ENCODE peak calls at places on chromosomes 5 and 9, in seven cellular contexts. F is PC-9, E is neuronal stem cell, T is astrocyte, Y is PC-3, C is fibroblast of lung, I is GM23248. P is an unnamed sample.

GRCh38 chr9:72297516-72297915 is 67.5 kb downstream of the ZFAND5 start:
- DNase-seq in F (no peak), E (no peak), T (no peak), Y (peak), C (no peak), I (no peak), P (peak)

GRCh38 chr5:155089649-155090048 is 76.1 kb downstream of the KIF4B start:
- DNase-seq in F (no peak), E (no peak), T (no peak), Y (no peak), C (no peak), I (peak), P (no peak)

GRCh38 chr9:4669890-4670289 is 3.6 kb upstream of the SPATA6L start:
- DNase-seq in F (no peak), E (no peak), T (no peak), Y (no peak), C (no peak), I (no peak), P (no peak)

GRCh38 chr5:147410496-147411395 is 99.1 kb downstream of the DPYSL3 start:
- DNase-seq in F (no peak), E (no peak), T (peak), Y (no peak), C (peak), I (peak), P (no peak)

GRCh38 chr5:582936-583635 is 29.1 kb upstream of the CEP72 start:
- DNase-seq in F (no peak), E (no peak), T (no peak), Y (no peak), C (no peak), I (no peak), P (no peak)

GRCh38 chr5:2852446-2852845 is 101.0 kb upstream of the IRX2 start:
- DNase-seq in F (no peak), E (no peak), T (no peak), Y (no peak), C (no peak), I (no peak), P (no peak)

GRCh38 chr9:5441043-5441442 is 3.3 kb upstream of the PLGRKT start:
- DNase-seq in F (no peak), E (no peak), T (peak), Y (peak), C (peak), I (peak), P (no peak)

GRCh38 chr5:173800340-173800739 is 87.8 kb upstream of the CPEB4 start:
- DNase-seq in F (no peak), E (no peak), T (peak), Y (no peak), C (peak), I (no peak), P (no peak)

GRCh38 chr5:103511554-103511885 is 51.1 kb downstream of the NUDT12 start:
- DNase-seq in F (no peak), E (no peak), T (peak), Y (peak), C (peak), I (peak), P (no peak)

GRCh38 chr5:131252824-131253171 is 11.1 kb upstream of the CDC42SE2 start:
- DNase-seq in F (no peak), E (no peak), T (no peak), Y (no peak), C (no peak), I (no peak), P (no peak)

GRCh38 chr5:169099801-169100734 is 200.9 kb downstream of the SLIT3 start:
- DNase-seq in F (no peak), E (no peak), T (no peak), Y (no peak), C (no peak), I (peak), P (no peak)

GRCh38 chr9:89808801-89809200 is 204.0 kb downstream of the GADD45G start:
- DNase-seq in F (no peak), E (no peak), T (peak), Y (no peak), C (peak), I (no peak), P (no peak)

GRCh38 chr9:137493163-137494103 is 34.3 kb upstream of the NSMF start:
- DNase-seq in F (no peak), E (no peak), T (no peak), Y (no peak), C (peak), I (no peak), P (no peak)

GRCh38 chr9:4197548-4197947 is 102.3 kb downstream of the GLIS3 start:
- DNase-seq in F (no peak), E (no peak), T (no peak), Y (peak), C (no peak), I (peak), P (no peak)

GRCh38 chr9:2634158-2634557 is 12.6 kb downstream of the VLDLR start:
- DNase-seq in F (no peak), E (no peak), T (no peak), Y (no peak), C (no peak), I (no peak), P (no peak)

GRCh38 chr9:130239363-130239695 is 26.2 kb upstream of the HMCN2 start:
- DNase-seq in F (no peak), E (no peak), T (no peak), Y (no peak), C (no peak), I (no peak), P (no peak)

GRCh38 chr9:130240410-130241197 is 25.0 kb upstream of the HMCN2 start:
- DNase-seq in F (peak), E (peak), T (peak), Y (peak), C (peak), I (peak), P (peak)

GRCh38 chr9:130242270-130243014 is 23.1 kb upstream of the HMCN2 start:
- DNase-seq in F (no peak), E (no peak), T (no peak), Y (no peak), C (no peak), I (no peak), P (no peak)

GRCh38 chr9:130239741-130240241 is 25.8 kb upstream of the HMCN2 start:
- DNase-seq in F (no peak), E (no peak), T (no peak), Y (no peak), C (peak), I (peak), P (no peak)

DNA sequence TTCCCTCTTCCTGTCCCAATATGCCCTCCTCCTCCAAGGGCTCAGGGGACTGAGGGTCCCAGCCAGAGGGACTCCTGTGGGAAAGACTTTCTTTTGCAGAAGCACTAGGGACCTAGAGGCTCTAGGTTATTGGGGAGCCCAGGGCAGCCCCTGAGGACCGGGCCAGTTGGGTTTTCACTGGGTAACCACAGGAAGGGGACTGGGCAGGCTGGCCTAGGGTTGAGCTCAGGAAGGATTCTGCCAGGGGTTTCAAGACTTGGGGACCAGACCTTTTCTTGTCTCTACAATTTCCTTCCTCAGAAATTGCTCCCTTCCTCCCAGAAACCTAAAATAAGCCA is 24.4 kb upstream of the HMCN2 start:
- DNase-seq in F (no peak), E (no peak), T (no peak), Y (no peak), C (no peak), I (no peak), P (no peak)
- H2AFZ ChIP-seq in F (no peak), E (peak), T (no peak), Y (no peak), C (no peak), I (no peak), P (no peak)

GRCh38 chr9:110189559-110190311 is 18.2 kb downstream of the C9orf152 start:
- DNase-seq in F (no peak), E (no peak), T (no peak), Y (no peak), C (no peak), I (no peak), P (no peak)
- H3K27ac ChIP-seq in F (no peak), E (no peak), T (no peak), Y (no peak), C (no peak), I (no peak), P (no peak)

DNA sequence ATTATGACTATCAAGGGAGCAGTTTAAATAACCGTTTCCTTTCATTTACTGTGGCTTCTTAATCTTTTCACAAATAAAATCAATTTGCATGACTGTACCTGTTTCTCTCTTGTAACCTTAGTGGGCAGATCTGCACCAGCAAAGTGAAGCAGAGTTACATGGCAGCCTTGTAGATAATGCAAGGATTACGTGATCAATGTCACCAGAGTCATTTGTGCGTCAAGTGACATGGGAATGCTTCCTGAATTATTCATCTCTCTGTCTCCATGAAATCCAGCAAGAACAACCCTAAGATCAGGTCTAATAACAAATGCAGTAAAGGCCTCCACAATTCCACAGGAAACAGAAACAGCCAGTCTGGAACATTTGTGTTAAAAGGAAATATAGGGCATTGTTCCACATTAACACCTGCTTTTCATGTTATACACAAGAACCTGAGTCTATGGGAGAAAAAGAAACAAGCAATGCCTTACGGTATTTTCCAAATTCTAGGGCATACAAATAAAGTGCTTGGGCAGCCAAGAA is 7.8 kb downstream of the GZMA start:
- DNase-seq in F (no peak), E (no peak), T (no peak), Y (no peak), C (no peak), I (no peak), P (no peak)
- H2AFZ ChIP-seq in F (no peak), E (no peak), T (no peak), Y (no peak), C (no peak), I (no peak), P (no peak)

GRCh38 chr9:6793203-6793602 is 35.4 kb downstream of the KDM4C start:
- DNase-seq in F (no peak), E (no peak), T (no peak), Y (no peak), C (no peak), I (no peak), P (no peak)
- H3K27ac ChIP-seq in F (no peak), E (no peak), T (no peak), Y (no peak), C (no peak), I (no peak), P (no peak)

DNA sequence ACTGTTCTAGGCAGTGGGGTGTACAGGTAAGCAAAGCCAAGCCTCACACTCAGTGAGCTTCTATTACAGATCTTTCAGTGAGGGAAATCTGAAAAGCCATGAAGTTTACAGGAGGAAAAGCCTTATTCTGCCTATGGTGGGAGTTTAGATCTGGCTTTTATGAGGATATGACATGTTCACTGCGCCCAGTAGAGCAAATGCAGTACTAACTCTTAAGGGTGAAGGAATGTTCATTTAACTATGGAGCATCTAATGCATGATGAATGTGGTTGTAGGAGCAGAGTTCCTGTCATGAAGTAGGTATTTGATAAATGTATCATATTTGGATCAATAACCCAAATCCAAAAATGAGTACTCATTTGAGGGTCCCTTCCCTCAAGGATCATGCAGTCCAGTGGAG is 230.2 kb upstream of the PAPPA start:
- DNase-seq in F (no peak), E (no peak), T (no peak), Y (no peak), C (peak), I (no peak), P (no peak)
- H2AFZ ChIP-seq in F (no peak), E (no peak), T (no peak), Y (no peak), C (no peak), I (no peak), P (no peak)

GRCh38 chr9:100554935-100555401 is 22.9 kb upstream of the CAVIN4 start:
- DNase-seq in F (no peak), E (no peak), T (peak), Y (no peak), C (peak), I (no peak), P (no peak)

DNA sequence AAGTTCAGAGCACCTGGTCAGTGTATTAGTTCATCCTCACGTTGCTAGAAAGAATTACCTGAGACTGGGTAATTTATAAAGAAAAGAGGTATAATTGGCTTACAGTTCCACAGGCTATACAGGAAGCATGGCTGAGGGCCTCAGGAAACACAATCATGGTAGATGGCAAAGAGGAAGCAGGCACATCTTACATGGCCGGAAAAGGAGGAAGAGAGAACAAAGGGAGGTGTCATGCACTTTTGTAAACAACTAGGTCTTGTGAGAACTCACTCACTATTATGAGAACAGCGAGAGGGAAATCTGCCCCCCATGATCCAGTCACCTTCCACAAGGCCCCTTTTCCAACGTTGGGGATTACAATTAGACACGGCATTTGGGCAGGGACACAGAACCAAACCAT is 28.8 kb upstream of the CAVIN4 start:
- DNase-seq in F (no peak), E (no peak), T (no peak), Y (no peak), C (no peak), I (no peak), P (no peak)
- H3K27ac ChIP-seq in F (no peak), E (no peak), T (no peak), Y (no peak), C (no peak), I (no peak), P (no peak)

P was measured in hepatocyte.